ENCODE peak calls at places on chromosomes 6 and 20, in nine cellular contexts. F is MCF 10A, K is A172, Z is AG08395, P is right cardiac atrium, Q is GM23338, T is posterior cingulate gyrus, G is Caco-2, X is cerebellar nuclear complex. M is an unnamed sample.

GRCh38 chr20:56373942-56374341 is 15.2 kb downstream of the FAM210B start:
- DNase-seq in F (peak; percentile 93), K (peak; percentile 85), Z (peak; percentile 90), P (no peak), Q (no peak), T (no peak), G (peak; percentile 24), X (no peak), M (peak; percentile 74)

GRCh38 chr6:112149719-112150263 is 62.4 kb downstream of the FAM229B start:
- DNase-seq in F (no peak), K (no peak), Z (peak; percentile 36), P (no peak), Q (no peak), T (no peak), G (no peak), X (no peak), M (no peak)

GRCh38 chr6:169779092-169779815 is 27.8 kb downstream of the ERMARD start:
- DNase-seq in F (peak; percentile 38), K (no peak), Z (no peak), P (no peak), Q (no peak), T (no peak), G (no peak), X (no peak), M (no peak)

GRCh38 chr20:14498809-14499208 is 161.4 kb upstream of the FLRT3 start:
- DNase-seq in F (no peak), K (no peak), Z (no peak), P (no peak), Q (peak; percentile 18), T (no peak), G (no peak), X (no peak), M (no peak)

GRCh38 chr6:90663873-90664272 is 77.0 kb upstream of the MAP3K7 start:
- DNase-seq in F (no peak), K (no peak), Z (no peak), P (no peak), Q (peak; percentile 30), T (no peak), G (no peak), X (no peak), M (no peak)

GRCh38 chr20:37384683-37385174 is 38.8 kb downstream of the SRC start:
- DNase-seq in F (peak; percentile 38), K (peak; percentile 33), Z (peak; percentile 81), P (peak; percentile 85), Q (peak; percentile 76), T (peak; percentile 59), G (peak; percentile 83), X (no peak), M (no peak)

GRCh38 chr6:35810831-35811698 is 5.9 kb downstream of the LHFPL5 start:
- DNase-seq in F (peak; percentile 85), K (peak; percentile 85), Z (peak; percentile 27), P (no peak), Q (no peak), T (no peak), G (no peak), X (no peak), M (peak; percentile 42)

GRCh38 chr20:44483112-44483511 is 7.4 kb downstream of the TTPAL start:
- DNase-seq in F (no peak), K (no peak), Z (no peak), P (no peak), Q (no peak), T (no peak), G (no peak), X (no peak), M (no peak)

GRCh38 chr20:46558511-46558959 is 8.1 kb upstream of the OCSTAMP start:
- DNase-seq in F (peak; percentile 80), K (peak; percentile 95), Z (peak; percentile 76), P (no peak), Q (no peak), T (no peak), G (no peak), X (no peak), M (peak; percentile 2)

GRCh38 chr20:45701104-45701503 is 734 bp upstream of the WFDC13 start:
- DNase-seq in F (no peak), K (no peak), Z (no peak), P (no peak), Q (no peak), T (no peak), G (no peak), X (no peak), M (no peak)

GRCh38 chr6:66985816-66986215 is 1278.8 kb upstream of the EYS start:
- DNase-seq in F (no peak), K (no peak), Z (no peak), P (no peak), Q (no peak), T (no peak), G (no peak), X (no peak), M (no peak)

GRCh38 chr20:17859002-17859615 is 109.5 kb downstream of the SNX5 start:
- DNase-seq in F (no peak), K (no peak), Z (no peak), P (no peak), Q (no peak), T (no peak), G (peak; percentile 24), X (no peak), M (no peak)

GRCh38 chr6:37511910-37512399 is 12.3 kb upstream of the CCDC167 start:
- DNase-seq in F (no peak), K (no peak), Z (no peak), P (no peak), Q (no peak), T (no peak), G (no peak), X (no peak), M (no peak)

GRCh38 chr6:97524846-97525245 is 241.8 kb upstream of the MMS22L start:
- DNase-seq in F (peak; percentile 32), K (peak; percentile 17), Z (no peak), P (no peak), Q (peak; percentile 80), T (peak; percentile 21), G (no peak), X (no peak), M (no peak)

GRCh38 chr6:91387290-91388062 is 800.6 kb upstream of the MAP3K7 start:
- DNase-seq in F (no peak), K (no peak), Z (no peak), P (no peak), Q (peak; percentile 83), T (no peak), G (no peak), X (no peak), M (no peak)

GRCh38 chr6:144278659-144279314 is 6.3 kb upstream of the UTRN start:
- DNase-seq in F (peak; percentile 88), K (no peak), Z (no peak), P (no peak), Q (peak; percentile 43), T (no peak), G (no peak), X (no peak), M (peak; percentile 79)

GRCh38 chr6:108714774-108715414 is 133.3 kb upstream of the ARMC2 start:
- DNase-seq in F (no peak), K (no peak), Z (peak; percentile 44), P (no peak), Q (no peak), T (no peak), G (no peak), X (no peak), M (no peak)

GRCh38 chr20:44738779-44739477 is 6.7 kb upstream of the KCNK15 start:
- DNase-seq in F (peak; percentile 89), K (peak; percentile 87), Z (peak; percentile 79), P (peak; percentile 77), Q (peak; percentile 93), T (peak; percentile 72), G (peak; percentile 96), X (no peak), M (no peak)

GRCh38 chr6:79079425-79080130 is 1.5 kb upstream of the PHIP start:
- DNase-seq in F (peak; percentile 22), K (no peak), Z (no peak), P (no peak), Q (peak; percentile 49), T (no peak), G (no peak), X (no peak), M (no peak)

GRCh38 chr6:131116755-131117360 is 18.4 kb upstream of the AKAP7 start:
- DNase-seq in F (peak; percentile 69), K (peak; percentile 45), Z (peak; percentile 53), P (no peak), Q (peak; percentile 78), T (no peak), G (peak; percentile 56), X (no peak), M (no peak)

GRCh38 chr6:39330476-39330875 is 8.0 kb upstream of the KCNK16 start:
- DNase-seq in F (no peak), K (no peak), Z (no peak), P (peak; percentile 75), Q (no peak), T (peak; percentile 23), G (no peak), X (no peak), M (no peak)

GRCh38 chr6:128239898-128240509 is 280.4 kb downstream of the PTPRK start:
- DNase-seq in F (no peak), K (no peak), Z (no peak), P (no peak), Q (no peak), T (no peak), G (no peak), X (no peak), M (no peak)

GRCh38 chr6:108453601-108454157 is 107.0 kb upstream of the FOXO3 start:
- DNase-seq in F (no peak), K (peak; percentile 32), Z (no peak), P (no peak), Q (no peak), T (no peak), G (no peak), X (no peak), M (no peak)

GRCh38 chr6:51678274-51678673 is 409.1 kb downstream of the PKHD1 start:
- DNase-seq in F (no peak), K (no peak), Z (no peak), P (no peak), Q (no peak), T (no peak), G (no peak), X (no peak), M (no peak)

GRCh38 chr6:89611666-89612065 is 26.9 kb downstream of the LYRM2 start:
- DNase-seq in F (no peak), K (peak; percentile 21), Z (peak; percentile 44), P (no peak), Q (no peak), T (no peak), G (no peak), X (no peak), M (no peak)

GRCh38 chr6:52415917-52416628 is 4.1 kb upstream of the EFHC1 start:
- DNase-seq in F (peak; percentile 29), K (peak; percentile 30), Z (no peak), P (no peak), Q (no peak), T (no peak), G (no peak), X (no peak), M (no peak)

GRCh38 chr6:43627008-43627825 is 1.8 kb downstream of the GTPBP2 start:
- DNase-seq in F (peak; percentile 90), K (peak; percentile 98), Z (peak; percentile 94), P (peak; percentile 82), Q (no peak), T (no peak), G (no peak), X (no peak), M (peak; percentile 71)

GRCh38 chr6:111721677-111722219 is 116.1 kb upstream of the TRAF3IP2 start:
- DNase-seq in F (peak; percentile 58), K (peak; percentile 5), Z (no peak), P (no peak), Q (peak; percentile 75), T (no peak), G (peak; percentile 26), X (no peak), M (no peak)

GRCh38 chr6:64522859-64523258 is 887.3 kb downstream of the PHF3 start:
- DNase-seq in F (no peak), K (no peak), Z (no peak), P (no peak), Q (peak; percentile 5), T (no peak), G (no peak), X (no peak), M (no peak)

GRCh38 chr6:25311251-25311910 is 32.2 kb downstream of the CARMIL1 start:
- DNase-seq in F (peak; percentile 55), K (peak; percentile 81), Z (peak; percentile 64), P (no peak), Q (no peak), T (no peak), G (peak; percentile 65), X (no peak), M (peak; percentile 28)

GRCh38 chr6:104887350-104887749 is 27.6 kb upstream of the HACE1 start:
- DNase-seq in F (peak; percentile 55), K (peak; percentile 47), Z (peak; percentile 30), P (no peak), Q (peak; percentile 44), T (no peak), G (peak; percentile 60), X (no peak), M (no peak)

M was measured in keratinocyte.